ENCODE peak calls at places on chromosomes 12 and 14, in nine cellular contexts. One of them, this sample, is unnamed.

GRCh38 chr12:110794623-110795280 is 52.0 kb upstream of the CCDC63 start:
- DNase-seq in body of pancreas: peak
- DNase-seq in left ventricle myocardium inferior: peak
- DNase-seq in endothelial cell of umbilical vein: no peak
- DNase-seq in CD8-positive, alpha-beta memory T cell: no peak
- DNase-seq in coronary artery: no peak
- DNase-seq in mesenchymal stem cell: peak
- DNase-seq in suprapubic skin: peak
- DNase-seq in upper lobe of right lung: no peak
- DNase-seq in this sample: peak

GRCh38 chr12:13425766-13426165 is 229.2 kb downstream of the EMP1 start:
- DNase-seq in left ventricle myocardium inferior: no peak
- DNase-seq in coronary artery: no peak
- DNase-seq in upper lobe of right lung: no peak
- DNase-seq in mesenchymal stem cell: peak
- DNase-seq in CD8-positive, alpha-beta memory T cell: no peak
- DNase-seq in suprapubic skin: no peak
- DNase-seq in body of pancreas: no peak
- DNase-seq in endothelial cell of umbilical vein: no peak
- DNase-seq in this sample: no peak

GRCh38 chr14:91369628-91370445 is 47.8 kb downstream of the CCDC88C start:
- DNase-seq in body of pancreas: peak
- DNase-seq in mesenchymal stem cell: no peak
- DNase-seq in CD8-positive, alpha-beta memory T cell: no peak
- DNase-seq in suprapubic skin: no peak
- DNase-seq in coronary artery: no peak
- DNase-seq in endothelial cell of umbilical vein: peak
- DNase-seq in left ventricle myocardium inferior: no peak
- DNase-seq in upper lobe of right lung: no peak
- DNase-seq in this sample: no peak

GRCh38 chr14:73722581-73722980 is 8.4 kb upstream of the PNMA1 start:
- DNase-seq in body of pancreas: no peak
- DNase-seq in suprapubic skin: no peak
- DNase-seq in coronary artery: no peak
- DNase-seq in mesenchymal stem cell: no peak
- DNase-seq in endothelial cell of umbilical vein: no peak
- DNase-seq in CD8-positive, alpha-beta memory T cell: no peak
- DNase-seq in upper lobe of right lung: peak
- DNase-seq in left ventricle myocardium inferior: no peak
- DNase-seq in this sample: no peak

GRCh38 chr14:101774814-101775213 is 13.3 kb downstream of the PPP2R5C start:
- DNase-seq in suprapubic skin: no peak
- DNase-seq in mesenchymal stem cell: no peak
- DNase-seq in upper lobe of right lung: no peak
- DNase-seq in body of pancreas: no peak
- DNase-seq in CD8-positive, alpha-beta memory T cell: no peak
- DNase-seq in left ventricle myocardium inferior: no peak
- DNase-seq in coronary artery: no peak
- DNase-seq in endothelial cell of umbilical vein: no peak
- DNase-seq in this sample: no peak

GRCh38 chr12:14824012-14824634 is 10.1 kb upstream of the SMCO3 start:
- DNase-seq in CD8-positive, alpha-beta memory T cell: no peak
- DNase-seq in mesenchymal stem cell: no peak
- DNase-seq in coronary artery: no peak
- DNase-seq in endothelial cell of umbilical vein: no peak
- DNase-seq in suprapubic skin: no peak
- DNase-seq in upper lobe of right lung: no peak
- DNase-seq in left ventricle myocardium inferior: no peak
- DNase-seq in body of pancreas: no peak
- DNase-seq in this sample: no peak

GRCh38 chr14:94392510-94392935 is 4.1 kb upstream of the SERPINA1 start:
- DNase-seq in upper lobe of right lung: peak
- DNase-seq in mesenchymal stem cell: no peak
- DNase-seq in endothelial cell of umbilical vein: no peak
- DNase-seq in body of pancreas: peak
- DNase-seq in CD8-positive, alpha-beta memory T cell: no peak
- DNase-seq in left ventricle myocardium inferior: no peak
- DNase-seq in suprapubic skin: no peak
- DNase-seq in coronary artery: peak
- DNase-seq in this sample: no peak

GRCh38 chr14:94509356-94509755 is at the start of gene SERPINA12:
- DNase-seq in mesenchymal stem cell: no peak
- DNase-seq in upper lobe of right lung: no peak
- DNase-seq in suprapubic skin: no peak
- DNase-seq in endothelial cell of umbilical vein: no peak
- DNase-seq in body of pancreas: no peak
- DNase-seq in CD8-positive, alpha-beta memory T cell: no peak
- DNase-seq in left ventricle myocardium inferior: no peak
- DNase-seq in coronary artery: no peak
- DNase-seq in this sample: no peak

GRCh38 chr14:88919502-88919901 is 95.1 kb downstream of the TTC8 start:
- DNase-seq in coronary artery: no peak
- DNase-seq in left ventricle myocardium inferior: no peak
- DNase-seq in body of pancreas: no peak
- DNase-seq in upper lobe of right lung: no peak
- DNase-seq in suprapubic skin: no peak
- DNase-seq in mesenchymal stem cell: no peak
- DNase-seq in CD8-positive, alpha-beta memory T cell: no peak
- DNase-seq in endothelial cell of umbilical vein: no peak
- DNase-seq in this sample: no peak

GRCh38 chr14:93725002-93725582 is 63.2 kb downstream of the PRIMA1 start:
- DNase-seq in coronary artery: no peak
- DNase-seq in suprapubic skin: peak
- DNase-seq in endothelial cell of umbilical vein: no peak
- DNase-seq in left ventricle myocardium inferior: no peak
- DNase-seq in upper lobe of right lung: peak
- DNase-seq in body of pancreas: no peak
- DNase-seq in mesenchymal stem cell: no peak
- DNase-seq in CD8-positive, alpha-beta memory T cell: no peak
- DNase-seq in this sample: no peak

GRCh38 chr14:91330846-91331245 is 86.3 kb upstream of the GPR68 start:
- DNase-seq in upper lobe of right lung: no peak
- DNase-seq in mesenchymal stem cell: no peak
- DNase-seq in endothelial cell of umbilical vein: no peak
- DNase-seq in body of pancreas: no peak
- DNase-seq in CD8-positive, alpha-beta memory T cell: no peak
- DNase-seq in left ventricle myocardium inferior: no peak
- DNase-seq in suprapubic skin: no peak
- DNase-seq in coronary artery: no peak
- DNase-seq in this sample: no peak

GRCh38 chr12:128336506-128336905 is 69.5 kb downstream of the TMEM132C start:
- DNase-seq in upper lobe of right lung: no peak
- DNase-seq in endothelial cell of umbilical vein: no peak
- DNase-seq in suprapubic skin: no peak
- DNase-seq in body of pancreas: no peak
- DNase-seq in CD8-positive, alpha-beta memory T cell: no peak
- DNase-seq in coronary artery: no peak
- DNase-seq in left ventricle myocardium inferior: no peak
- DNase-seq in mesenchymal stem cell: no peak
- DNase-seq in this sample: no peak

GRCh38 chr14:20391505-20391904 is 21.8 kb downstream of the TEP1 start:
- DNase-seq in suprapubic skin: no peak
- DNase-seq in body of pancreas: no peak
- DNase-seq in coronary artery: no peak
- DNase-seq in mesenchymal stem cell: no peak
- DNase-seq in CD8-positive, alpha-beta memory T cell: no peak
- DNase-seq in upper lobe of right lung: no peak
- DNase-seq in left ventricle myocardium inferior: no peak
- DNase-seq in endothelial cell of umbilical vein: no peak
- DNase-seq in this sample: no peak

GRCh38 chr12:108618079-108618952 is 15.4 kb downstream of the SELPLG start:
- DNase-seq in CD8-positive, alpha-beta memory T cell: peak
- DNase-seq in coronary artery: no peak
- DNase-seq in mesenchymal stem cell: peak
- DNase-seq in body of pancreas: peak
- DNase-seq in suprapubic skin: peak
- DNase-seq in upper lobe of right lung: peak
- DNase-seq in left ventricle myocardium inferior: peak
- DNase-seq in endothelial cell of umbilical vein: peak
- DNase-seq in this sample: peak

GRCh38 chr14:83164591-83164990 is 1630.9 kb upstream of the SEL1L start:
- DNase-seq in coronary artery: no peak
- DNase-seq in endothelial cell of umbilical vein: no peak
- DNase-seq in CD8-positive, alpha-beta memory T cell: no peak
- DNase-seq in mesenchymal stem cell: no peak
- DNase-seq in upper lobe of right lung: no peak
- DNase-seq in body of pancreas: no peak
- DNase-seq in left ventricle myocardium inferior: no peak
- DNase-seq in suprapubic skin: no peak
- DNase-seq in this sample: no peak

GRCh38 chr14:24368562-24369252 is 723 bp downstream of the NFATC4 start:
- DNase-seq in mesenchymal stem cell: peak
- DNase-seq in left ventricle myocardium inferior: peak
- DNase-seq in upper lobe of right lung: peak
- DNase-seq in suprapubic skin: peak
- DNase-seq in endothelial cell of umbilical vein: peak
- DNase-seq in coronary artery: peak
- DNase-seq in body of pancreas: peak
- DNase-seq in CD8-positive, alpha-beta memory T cell: peak
- DNase-seq in this sample: peak

GRCh38 chr14:75911883-75912282 is 69.9 kb downstream of the TGFB3 start:
- DNase-seq in body of pancreas: no peak
- DNase-seq in suprapubic skin: no peak
- DNase-seq in mesenchymal stem cell: no peak
- DNase-seq in endothelial cell of umbilical vein: peak
- DNase-seq in coronary artery: no peak
- DNase-seq in upper lobe of right lung: no peak
- DNase-seq in CD8-positive, alpha-beta memory T cell: no peak
- DNase-seq in left ventricle myocardium inferior: no peak
- DNase-seq in this sample: no peak

GRCh38 chr12:14532152-14532551 is 35.5 kb downstream of the PLBD1 start:
- DNase-seq in left ventricle myocardium inferior: no peak
- DNase-seq in mesenchymal stem cell: no peak
- DNase-seq in coronary artery: no peak
- DNase-seq in CD8-positive, alpha-beta memory T cell: no peak
- DNase-seq in body of pancreas: no peak
- DNase-seq in suprapubic skin: no peak
- DNase-seq in endothelial cell of umbilical vein: no peak
- DNase-seq in upper lobe of right lung: no peak
- DNase-seq in this sample: no peak

GRCh38 chr14:105258846-105259245 is 10.5 kb downstream of the BTBD6 start:
- DNase-seq in CD8-positive, alpha-beta memory T cell: no peak
- DNase-seq in upper lobe of right lung: peak
- DNase-seq in left ventricle myocardium inferior: no peak
- DNase-seq in body of pancreas: peak
- DNase-seq in suprapubic skin: no peak
- DNase-seq in mesenchymal stem cell: no peak
- DNase-seq in endothelial cell of umbilical vein: no peak
- DNase-seq in coronary artery: no peak
- DNase-seq in this sample: no peak

GRCh38 chr14:31190220-31190605 is 17.4 kb downstream of the HECTD1 start:
- DNase-seq in CD8-positive, alpha-beta memory T cell: no peak
- DNase-seq in left ventricle myocardium inferior: no peak
- DNase-seq in coronary artery: no peak
- DNase-seq in endothelial cell of umbilical vein: no peak
- DNase-seq in mesenchymal stem cell: no peak
- DNase-seq in suprapubic skin: no peak
- DNase-seq in upper lobe of right lung: no peak
- DNase-seq in body of pancreas: no peak
- DNase-seq in this sample: no peak

GRCh38 chr12:66269142-66269541 is 33.2 kb upstream of the HELB start:
- DNase-seq in CD8-positive, alpha-beta memory T cell: no peak
- DNase-seq in endothelial cell of umbilical vein: no peak
- DNase-seq in suprapubic skin: no peak
- DNase-seq in left ventricle myocardium inferior: no peak
- DNase-seq in coronary artery: no peak
- DNase-seq in upper lobe of right lung: no peak
- DNase-seq in body of pancreas: no peak
- DNase-seq in mesenchymal stem cell: no peak
- DNase-seq in this sample: no peak
- H3K27ac ChIP-seq in CD8-positive, alpha-beta memory T cell: no peak
- H3K27ac ChIP-seq in endothelial cell of umbilical vein: no peak
- H3K27ac ChIP-seq in suprapubic skin: no peak
- H3K27ac ChIP-seq in left ventricle myocardium inferior: no peak
- H3K27ac ChIP-seq in coronary artery: peak
- H3K27ac ChIP-seq in upper lobe of right lung: no peak
- H3K27ac ChIP-seq in body of pancreas: no peak
- H3K27ac ChIP-seq in mesenchymal stem cell: no peak
- H3K27ac ChIP-seq in this sample: peak

DNA sequence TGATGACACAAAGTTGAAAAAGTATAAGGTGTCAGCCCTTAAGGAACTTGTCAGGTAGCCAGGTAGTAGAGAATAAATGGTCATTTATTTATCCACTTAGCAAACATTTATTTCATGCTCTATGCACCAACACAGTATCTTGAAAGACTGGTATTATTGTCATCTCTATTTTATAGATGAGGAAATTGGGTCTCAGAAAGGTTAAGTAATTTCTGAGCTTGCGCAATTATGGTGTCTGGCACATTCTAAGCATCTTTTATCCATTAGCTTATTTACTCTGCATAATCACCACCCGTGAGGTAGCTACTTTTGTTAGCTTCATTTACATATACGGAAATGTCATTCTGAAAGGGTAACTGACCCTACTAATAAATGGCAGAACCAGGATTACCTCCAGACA is 2.5 kb upstream of the UTP20 start:
- DNase-seq in suprapubic skin: no peak
- DNase-seq in left ventricle myocardium inferior: no peak
- DNase-seq in mesenchymal stem cell: no peak
- DNase-seq in coronary artery: no peak
- DNase-seq in CD8-positive, alpha-beta memory T cell: no peak
- DNase-seq in endothelial cell of umbilical vein: no peak
- DNase-seq in upper lobe of right lung: no peak
- DNase-seq in body of pancreas: no peak
- DNase-seq in this sample: no peak
- H3K27ac ChIP-seq in suprapubic skin: no peak
- H3K27ac ChIP-seq in left ventricle myocardium inferior: no peak
- H3K27ac ChIP-seq in mesenchymal stem cell: no peak
- H3K27ac ChIP-seq in coronary artery: no peak
- H3K27ac ChIP-seq in CD8-positive, alpha-beta memory T cell: no peak
- H3K27ac ChIP-seq in endothelial cell of umbilical vein: no peak
- H3K27ac ChIP-seq in upper lobe of right lung: no peak
- H3K27ac ChIP-seq in body of pancreas: no peak
- H3K27ac ChIP-seq in this sample: no peak

DNA sequence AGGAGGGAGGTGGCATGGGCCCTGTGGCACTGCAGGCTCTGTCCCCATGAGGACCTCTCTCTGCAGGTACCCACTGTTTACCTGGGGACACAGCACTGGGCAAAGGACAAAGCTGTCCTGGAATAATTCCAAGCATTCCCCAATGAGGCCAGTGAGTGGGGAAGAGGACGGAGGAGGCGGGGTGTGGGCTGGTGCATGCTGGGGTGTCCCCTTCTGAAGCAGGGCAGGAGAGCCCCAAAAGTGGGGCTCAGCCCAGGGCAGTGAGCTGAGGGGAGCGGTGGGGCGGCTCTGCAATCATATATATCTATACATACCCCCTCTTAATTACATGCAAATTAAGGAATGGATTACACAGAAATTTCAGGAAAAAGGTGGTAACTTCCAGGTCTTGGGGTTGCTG is 315.8 kb downstream of the ADGRD1 start:
- DNase-seq in endothelial cell of umbilical vein: no peak
- DNase-seq in suprapubic skin: no peak
- DNase-seq in mesenchymal stem cell: no peak
- DNase-seq in body of pancreas: no peak
- DNase-seq in coronary artery: no peak
- DNase-seq in left ventricle myocardium inferior: no peak
- DNase-seq in upper lobe of right lung: no peak
- DNase-seq in CD8-positive, alpha-beta memory T cell: no peak
- DNase-seq in this sample: no peak
- H3K27ac ChIP-seq in endothelial cell of umbilical vein: no peak
- H3K27ac ChIP-seq in suprapubic skin: no peak
- H3K27ac ChIP-seq in mesenchymal stem cell: no peak
- H3K27ac ChIP-seq in body of pancreas: no peak
- H3K27ac ChIP-seq in coronary artery: no peak
- H3K27ac ChIP-seq in left ventricle myocardium inferior: no peak
- H3K27ac ChIP-seq in upper lobe of right lung: no peak
- H3K27ac ChIP-seq in CD8-positive, alpha-beta memory T cell: no peak
- H3K27ac ChIP-seq in this sample: no peak

GRCh38 chr12:9365296-9365695 is 157.1 kb upstream of the PZP start:
- DNase-seq in mesenchymal stem cell: peak
- DNase-seq in suprapubic skin: no peak
- DNase-seq in CD8-positive, alpha-beta memory T cell: no peak
- DNase-seq in body of pancreas: no peak
- DNase-seq in coronary artery: no peak
- DNase-seq in endothelial cell of umbilical vein: no peak
- DNase-seq in upper lobe of right lung: no peak
- DNase-seq in left ventricle myocardium inferior: no peak
- DNase-seq in this sample: no peak
- H3K27ac ChIP-seq in mesenchymal stem cell: peak
- H3K27ac ChIP-seq in suprapubic skin: no peak
- H3K27ac ChIP-seq in CD8-positive, alpha-beta memory T cell: no peak
- H3K27ac ChIP-seq in body of pancreas: no peak
- H3K27ac ChIP-seq in coronary artery: no peak
- H3K27ac ChIP-seq in endothelial cell of umbilical vein: no peak
- H3K27ac ChIP-seq in upper lobe of right lung: no peak
- H3K27ac ChIP-seq in left ventricle myocardium inferior: no peak
- H3K27ac ChIP-seq in this sample: no peak